ENCODE peak calls at places on chromosomes 7 and 10, in five cellular contexts. V is frontal cortex, G is ovary, Y is H7, A is neural crest cell. X is an unnamed sample.

GRCh38 chr10:73344267-73344666 is 14.4 kb downstream of the CFAP70 start:
- DNase-seq in A (no peak), G (no peak), V (no peak), Y (no peak), X (no peak)

GRCh38 chr10:7260412-7260900 is 150.4 kb downstream of the SFMBT2 start:
- DNase-seq in G (peak; percentile 73), V (peak; percentile 52), Y (peak; percentile 78), A (no peak), X (peak; percentile 64)

GRCh38 chr10:118504044-118504944 is 91.2 kb downstream of the PRLHR start:
- DNase-seq in A (no peak), G (no peak), V (no peak), Y (peak; percentile 11), X (no peak)

GRCh38 chr7:44066494-44067063 is 1.2 kb upstream of the PGAM2 start:
- DNase-seq in G (no peak), A (no peak), V (no peak), Y (peak; percentile 33), X (peak; percentile 41)

GRCh38 chr7:38383281-38383680 is 109.8 kb upstream of the TARP start:
- DNase-seq in A (no peak), Y (no peak), V (no peak), G (no peak), X (no peak)

GRCh38 chr10:78913219-78914059 is 155.3 kb upstream of the ZMIZ1 start:
- DNase-seq in Y (peak; percentile 90), G (no peak), A (peak; percentile 67), V (peak; percentile 73), X (no peak)

GRCh38 chr7:83588602-83589240 is 60.2 kb downstream of the SEMA3E start:
- DNase-seq in A (no peak), V (no peak), Y (no peak), G (no peak), X (no peak)

GRCh38 chr10:70391654-70392053 is 9.2 kb upstream of the LRRC20 start:
- DNase-seq in Y (no peak), V (no peak), G (no peak), A (no peak), X (no peak)

GRCh38 chr10:94889123-94889522 is 49.3 kb upstream of the CYP2C9 start:
- DNase-seq in Y (no peak), A (no peak), G (no peak), V (no peak), X (no peak)

GRCh38 chr7:41188163-41189130 is 514.4 kb downstream of the INHBA start:
- DNase-seq in G (no peak), A (no peak), V (no peak), Y (no peak), X (no peak)

GRCh38 chr10:10891437-10891836 is 126.2 kb upstream of the CELF2 start:
- DNase-seq in V (no peak), Y (no peak), A (no peak), G (no peak), X (no peak)

GRCh38 chr7:844514-844913 is 12.2 kb downstream of the SUN1 start:
- DNase-seq in Y (no peak), G (no peak), A (no peak), V (no peak), X (no peak)

GRCh38 chr10:58701398-58702135 is 188.9 kb downstream of the BICC1 start:
- DNase-seq in A (no peak), Y (no peak), G (peak; percentile 70), V (no peak), X (no peak)

GRCh38 chr10:78028438-78029293 is 649 bp downstream of the POLR3A start:
- DNase-seq in V (no peak), G (no peak), A (no peak), Y (no peak), X (peak; percentile 31)

GRCh38 chr10:105834261-105835059 is 1193.4 kb downstream of the SORCS3 start:
- DNase-seq in G (no peak), V (no peak), Y (no peak), A (no peak), X (no peak)

GRCh38 chr7:129163875-129164544 is 19.5 kb downstream of the TSPAN33 start:
- DNase-seq in Y (peak; percentile 67), G (no peak), A (no peak), V (peak; percentile 54), X (no peak)

GRCh38 chr10:5887641-5888040 is 2.1 kb downstream of the ANKRD16 start:
- DNase-seq in V (no peak), G (no peak), Y (no peak), A (no peak), X (no peak)

GRCh38 chr10:112915590-112916572 is 34.2 kb upstream of the TCF7L2 start:
- DNase-seq in G (no peak), A (no peak), V (no peak), Y (peak; percentile 45), X (no peak)

GRCh38 chr10:91614254-91614624 is 18.6 kb downstream of the PPP1R3C start:
- DNase-seq in V (no peak), A (no peak), Y (no peak), G (no peak), X (no peak)

GRCh38 chr10:71128311-71129010 is 83.9 kb upstream of the UNC5B start:
- DNase-seq in G (no peak), Y (no peak), A (no peak), V (no peak), X (no peak)

GRCh38 chr10:31037749-31038148 is 6.1 kb upstream of the ZNF438 start:
- DNase-seq in A (no peak), Y (no peak), V (no peak), G (no peak), X (no peak)

GRCh38 chr10:71766717-71767419 is 6.5 kb downstream of the VSIR start:
- DNase-seq in G (peak; percentile 75), A (no peak), V (no peak), Y (no peak), X (peak; percentile 84)

GRCh38 chr7:77481615-77482014 is 55.5 kb upstream of the PTPN12 start:
- DNase-seq in V (no peak), A (no peak), G (no peak), Y (no peak), X (no peak)

GRCh38 chr7:31096882-31097258 is 44.8 kb downstream of the ADCYAP1R1 start:
- DNase-seq in V (no peak), Y (peak; percentile 15), G (peak; percentile 4), A (no peak), X (no peak)

GRCh38 chr10:72690071-72690755 is 1.7 kb upstream of the MCU start:
- DNase-seq in A (no peak), G (no peak), Y (no peak), V (no peak), X (no peak)

GRCh38 chr10:69359089-69360025 is 57.4 kb downstream of the TACR2 start:
- DNase-seq in V (no peak), A (no peak), Y (no peak), G (no peak), X (no peak)

GRCh38 chr7:121544726-121545125 is 148.6 kb upstream of the FAM3C start:
- DNase-seq in A (no peak), G (no peak), V (no peak), Y (no peak), X (no peak)

GRCh38 chr10:33067481-33067880 is 109.5 kb upstream of the ITGB1 start:
- DNase-seq in A (no peak), Y (no peak), V (no peak), G (no peak), X (no peak)

GRCh38 chr10:131556897-131557500 is 245.5 kb upstream of the TCERG1L start:
- DNase-seq in A (no peak), G (no peak), Y (no peak), V (no peak), X (no peak)

GRCh38 chr10:46096426-46096825 is 50.4 kb upstream of the MSMB start:
- DNase-seq in Y (no peak), G (no peak), V (no peak), A (no peak), X (no peak)

GRCh38 chr7:5419523-5420107 is 4.0 kb downstream of the TNRC18 start:
- DNase-seq in Y (peak; percentile 86), A (peak; percentile 54), V (no peak), G (peak; percentile 31), X (peak; percentile 69)

GRCh38 chr7:45709168-45710034 is 135.2 kb downstream of the ADCY1 start:
- DNase-seq in Y (no peak), V (no peak), A (no peak), G (peak; percentile 10), X (peak; percentile 74)

GRCh38 chr7:73509463-73509862 is 12.6 kb downstream of the BAZ1B start:
- DNase-seq in A (no peak), Y (no peak), V (no peak), G (no peak), X (no peak)

GRCh38 chr10:123607386-123607785 is 58.8 kb upstream of the GPR26 start:
- DNase-seq in Y (peak; percentile 66), G (no peak), A (no peak), V (no peak), X (no peak)

GRCh38 chr10:88186335-88186734 is 322.9 kb downstream of the PTEN start:
- DNase-seq in Y (no peak), G (no peak), A (no peak), V (no peak), X (no peak)

GRCh38 chr7:65268782-65269149 is 104.9 kb upstream of the ZNF92 start:
- DNase-seq in G (no peak), A (no peak), V (no peak), Y (no peak), X (no peak)

GRCh38 chr10:97031459-97031858 is 154.3 kb downstream of the SLIT1 start:
- DNase-seq in Y (no peak), A (no peak), V (no peak), G (no peak), X (no peak)

GRCh38 chr7:82810558-82811259 is 352.0 kb downstream of the PCLO start:
- DNase-seq in A (peak; percentile 8), G (no peak), V (peak; percentile 10), Y (peak; percentile 1), X (no peak)

GRCh38 chr10:48788551-48788950 is 103.9 kb downstream of the WDFY4 start:
- DNase-seq in V (no peak), Y (no peak), A (no peak), G (no peak), X (no peak)

GRCh38 chr10:100006241-100006886 is 3.4 kb downstream of the DNMBP start:
- DNase-seq in Y (no peak), V (no peak), A (no peak), G (no peak), X (no peak)

X was measured in left ventricle myocardium superior.